ENCODE peak calls at places on chromosomes 2 and 18, in nine cellular contexts. One of them, this sample, is unnamed. For H3K27me3, the result is how much of the 10 kb centered on the place peaks cover.

GRCh38 chr2:43009448-43009847 is 217.0 kb downstream of the ZFP36L2 start:
- DNase-seq in stomach: no peak
- DNase-seq in colonic mucosa: no peak
- DNase-seq in heart left ventricle: no peak
- DNase-seq in tibial artery: no peak
- DNase-seq in naive thymus-derived CD4-positive, alpha-beta T cell: no peak
- DNase-seq in HL-60: no peak
- DNase-seq in right atrium auricular region: no peak
- DNase-seq in SJSA1: no peak
- DNase-seq in this sample: no peak

GRCh38 chr18:55048892-55049291 is 89.6 kb upstream of the CCDC68 start:
- DNase-seq in stomach: no peak
- DNase-seq in colonic mucosa: no peak
- DNase-seq in heart left ventricle: no peak
- DNase-seq in tibial artery: no peak
- DNase-seq in naive thymus-derived CD4-positive, alpha-beta T cell: no peak
- DNase-seq in HL-60: no peak
- DNase-seq in right atrium auricular region: no peak
- DNase-seq in SJSA1: no peak
- DNase-seq in this sample: no peak

GRCh38 chr2:96977631-96978195 is 8.7 kb downstream of the FAM178B start:
- DNase-seq in stomach: no peak
- DNase-seq in colonic mucosa: no peak
- DNase-seq in heart left ventricle: no peak
- DNase-seq in tibial artery: no peak
- DNase-seq in naive thymus-derived CD4-positive, alpha-beta T cell: no peak
- DNase-seq in HL-60: no peak
- DNase-seq in right atrium auricular region: no peak
- DNase-seq in SJSA1: no peak
- DNase-seq in this sample: peak

GRCh38 chr2:239222346-239223028 is 178.3 kb downstream of the HDAC4 start:
- DNase-seq in stomach: peak
- DNase-seq in colonic mucosa: no peak
- DNase-seq in heart left ventricle: no peak
- DNase-seq in tibial artery: peak
- DNase-seq in naive thymus-derived CD4-positive, alpha-beta T cell: no peak
- DNase-seq in HL-60: peak
- DNase-seq in right atrium auricular region: no peak
- DNase-seq in SJSA1: no peak
- DNase-seq in this sample: no peak

GRCh38 chr2:27622921-27623384 is 5.9 kb downstream of the CCDC121 start:
- DNase-seq in stomach: no peak
- DNase-seq in colonic mucosa: no peak
- DNase-seq in heart left ventricle: no peak
- DNase-seq in tibial artery: no peak
- DNase-seq in naive thymus-derived CD4-positive, alpha-beta T cell: no peak
- DNase-seq in HL-60: no peak
- DNase-seq in right atrium auricular region: no peak
- DNase-seq in SJSA1: peak
- DNase-seq in this sample: no peak

GRCh38 chr2:239811001-239811798 is 213.9 kb downstream of the NDUFA10 start:
- DNase-seq in stomach: peak
- DNase-seq in colonic mucosa: no peak
- DNase-seq in heart left ventricle: peak
- DNase-seq in tibial artery: peak
- DNase-seq in naive thymus-derived CD4-positive, alpha-beta T cell: no peak
- DNase-seq in HL-60: no peak
- DNase-seq in right atrium auricular region: no peak
- DNase-seq in SJSA1: peak
- DNase-seq in this sample: no peak

GRCh38 chr2:106143495-106144215 is 50.4 kb downstream of the UXS1 start:
- DNase-seq in stomach: no peak
- DNase-seq in colonic mucosa: no peak
- DNase-seq in heart left ventricle: no peak
- DNase-seq in tibial artery: no peak
- DNase-seq in naive thymus-derived CD4-positive, alpha-beta T cell: no peak
- DNase-seq in HL-60: no peak
- DNase-seq in right atrium auricular region: no peak
- DNase-seq in SJSA1: no peak
- DNase-seq in this sample: no peak

GRCh38 chr18:13437034-13437433 is 218.5 kb downstream of the LDLRAD4 start:
- DNase-seq in stomach: no peak
- DNase-seq in colonic mucosa: no peak
- DNase-seq in heart left ventricle: no peak
- DNase-seq in tibial artery: peak
- DNase-seq in naive thymus-derived CD4-positive, alpha-beta T cell: no peak
- DNase-seq in HL-60: peak
- DNase-seq in right atrium auricular region: no peak
- DNase-seq in SJSA1: peak
- DNase-seq in this sample: no peak

GRCh38 chr2:121663458-121663857 is 14.2 kb upstream of the CLASP1 start:
- DNase-seq in stomach: no peak
- DNase-seq in colonic mucosa: no peak
- DNase-seq in heart left ventricle: no peak
- DNase-seq in tibial artery: no peak
- DNase-seq in naive thymus-derived CD4-positive, alpha-beta T cell: no peak
- DNase-seq in HL-60: no peak
- DNase-seq in right atrium auricular region: no peak
- DNase-seq in SJSA1: no peak
- DNase-seq in this sample: no peak

GRCh38 chr2:23273786-23274185 is 111.2 kb upstream of the KLHL29 start:
- DNase-seq in stomach: no peak
- DNase-seq in colonic mucosa: no peak
- DNase-seq in heart left ventricle: no peak
- DNase-seq in tibial artery: no peak
- DNase-seq in naive thymus-derived CD4-positive, alpha-beta T cell: no peak
- DNase-seq in HL-60: no peak
- DNase-seq in right atrium auricular region: no peak
- DNase-seq in SJSA1: no peak
- DNase-seq in this sample: no peak

GRCh38 chr2:223976635-223977226 is 19.5 kb downstream of the MRPL44 start:
- DNase-seq in stomach: no peak
- DNase-seq in colonic mucosa: no peak
- DNase-seq in heart left ventricle: no peak
- DNase-seq in tibial artery: no peak
- DNase-seq in naive thymus-derived CD4-positive, alpha-beta T cell: no peak
- DNase-seq in HL-60: no peak
- DNase-seq in right atrium auricular region: no peak
- DNase-seq in SJSA1: no peak
- DNase-seq in this sample: no peak

GRCh38 chr2:207408086-207408794 is 121.5 kb upstream of the CREB1 start:
- DNase-seq in stomach: peak
- DNase-seq in colonic mucosa: no peak
- DNase-seq in heart left ventricle: no peak
- DNase-seq in tibial artery: no peak
- DNase-seq in naive thymus-derived CD4-positive, alpha-beta T cell: no peak
- DNase-seq in HL-60: no peak
- DNase-seq in right atrium auricular region: no peak
- DNase-seq in SJSA1: no peak
- DNase-seq in this sample: no peak

GRCh38 chr2:38997784-38998183 is 108.1 kb downstream of the ARHGEF33 start:
- DNase-seq in stomach: no peak
- DNase-seq in colonic mucosa: no peak
- DNase-seq in heart left ventricle: no peak
- DNase-seq in tibial artery: no peak
- DNase-seq in naive thymus-derived CD4-positive, alpha-beta T cell: no peak
- DNase-seq in HL-60: no peak
- DNase-seq in right atrium auricular region: no peak
- DNase-seq in SJSA1: peak
- DNase-seq in this sample: no peak

GRCh38 chr2:16168506-16169264 is 228.3 kb downstream of the MYCN start:
- DNase-seq in stomach: no peak
- DNase-seq in colonic mucosa: no peak
- DNase-seq in heart left ventricle: no peak
- DNase-seq in tibial artery: no peak
- DNase-seq in naive thymus-derived CD4-positive, alpha-beta T cell: no peak
- DNase-seq in HL-60: no peak
- DNase-seq in right atrium auricular region: peak
- DNase-seq in SJSA1: peak
- DNase-seq in this sample: no peak

GRCh38 chr18:51153659-51154371 is 43.7 kb downstream of the MEX3C start:
- DNase-seq in stomach: no peak
- DNase-seq in colonic mucosa: no peak
- DNase-seq in heart left ventricle: no peak
- DNase-seq in tibial artery: no peak
- DNase-seq in naive thymus-derived CD4-positive, alpha-beta T cell: peak
- DNase-seq in HL-60: peak
- DNase-seq in right atrium auricular region: no peak
- DNase-seq in SJSA1: no peak
- DNase-seq in this sample: peak

GRCh38 chr2:229818230-229818629 is 103.6 kb downstream of the TRIP12 start:
- DNase-seq in stomach: no peak
- DNase-seq in colonic mucosa: no peak
- DNase-seq in heart left ventricle: no peak
- DNase-seq in tibial artery: no peak
- DNase-seq in naive thymus-derived CD4-positive, alpha-beta T cell: no peak
- DNase-seq in HL-60: no peak
- DNase-seq in right atrium auricular region: no peak
- DNase-seq in SJSA1: no peak
- DNase-seq in this sample: no peak

GRCh38 chr2:70886541-70886987 is 49.1 kb upstream of the ATP6V1B1 start:
- DNase-seq in stomach: peak
- DNase-seq in colonic mucosa: no peak
- DNase-seq in heart left ventricle: no peak
- DNase-seq in tibial artery: no peak
- DNase-seq in naive thymus-derived CD4-positive, alpha-beta T cell: no peak
- DNase-seq in HL-60: no peak
- DNase-seq in right atrium auricular region: peak
- DNase-seq in SJSA1: no peak
- DNase-seq in this sample: no peak
- H3K27me3 ChIP-seq in stomach: half or more
- H3K27me3 ChIP-seq in colonic mucosa: half or more
- H3K27me3 ChIP-seq in heart left ventricle: half or more
- H3K27me3 ChIP-seq in tibial artery: under half
- H3K27me3 ChIP-seq in naive thymus-derived CD4-positive, alpha-beta T cell: under half
- H3K27me3 ChIP-seq in HL-60: half or more
- H3K27me3 ChIP-seq in right atrium auricular region: half or more
- H3K27me3 ChIP-seq in SJSA1: under half
- H3K27me3 ChIP-seq in this sample: half or more

DNA sequence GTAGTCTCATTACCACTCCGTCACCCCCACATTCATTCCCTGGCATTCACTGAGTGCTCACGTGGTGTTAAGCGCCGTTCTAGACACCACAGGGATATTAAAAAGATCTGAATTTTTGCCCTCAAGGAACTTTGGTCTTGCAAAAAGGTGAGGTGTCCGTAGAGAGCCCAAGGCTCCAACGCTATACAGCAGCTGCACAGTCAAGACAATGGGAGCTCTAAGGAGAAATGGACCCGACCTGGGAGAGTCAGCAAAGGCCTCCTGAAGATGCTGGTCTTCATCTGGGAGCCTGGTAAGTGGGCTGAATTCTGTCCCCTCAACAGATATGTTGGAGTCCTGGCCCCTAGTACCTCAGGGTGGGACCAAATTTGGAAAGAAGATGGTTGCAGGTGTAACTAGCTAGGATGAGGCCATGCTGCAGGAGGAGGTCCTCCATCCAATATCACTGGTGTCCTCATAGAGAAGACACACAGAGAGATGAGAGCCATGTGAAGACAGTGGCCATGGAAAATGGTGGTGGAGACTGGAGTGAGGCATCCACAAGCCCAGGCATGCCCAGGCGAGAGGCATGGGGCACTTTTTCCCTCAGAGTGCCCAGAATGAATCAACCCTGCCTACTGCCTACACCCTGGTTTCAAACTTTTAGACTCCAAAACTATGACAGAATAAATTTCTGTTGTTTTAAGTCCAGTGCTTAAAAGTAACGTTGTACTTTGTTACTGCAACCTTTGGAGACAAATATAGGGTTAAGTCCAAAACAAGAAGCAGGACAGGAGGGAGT is 247.3 kb downstream of the TTC32 start:
- DNase-seq in stomach: no peak
- DNase-seq in colonic mucosa: no peak
- DNase-seq in heart left ventricle: no peak
- DNase-seq in tibial artery: no peak
- DNase-seq in naive thymus-derived CD4-positive, alpha-beta T cell: no peak
- DNase-seq in HL-60: no peak
- DNase-seq in right atrium auricular region: no peak
- DNase-seq in SJSA1: no peak
- DNase-seq in this sample: no peak
- H3K27ac ChIP-seq in stomach: no peak
- H3K27ac ChIP-seq in colonic mucosa: no peak
- H3K27ac ChIP-seq in heart left ventricle: no peak
- H3K27ac ChIP-seq in tibial artery: no peak
- H3K27ac ChIP-seq in naive thymus-derived CD4-positive, alpha-beta T cell: no peak
- H3K27ac ChIP-seq in HL-60: no peak
- H3K27ac ChIP-seq in right atrium auricular region: no peak
- H3K27ac ChIP-seq in SJSA1: no peak
- H3K27ac ChIP-seq in this sample: no peak

DNA sequence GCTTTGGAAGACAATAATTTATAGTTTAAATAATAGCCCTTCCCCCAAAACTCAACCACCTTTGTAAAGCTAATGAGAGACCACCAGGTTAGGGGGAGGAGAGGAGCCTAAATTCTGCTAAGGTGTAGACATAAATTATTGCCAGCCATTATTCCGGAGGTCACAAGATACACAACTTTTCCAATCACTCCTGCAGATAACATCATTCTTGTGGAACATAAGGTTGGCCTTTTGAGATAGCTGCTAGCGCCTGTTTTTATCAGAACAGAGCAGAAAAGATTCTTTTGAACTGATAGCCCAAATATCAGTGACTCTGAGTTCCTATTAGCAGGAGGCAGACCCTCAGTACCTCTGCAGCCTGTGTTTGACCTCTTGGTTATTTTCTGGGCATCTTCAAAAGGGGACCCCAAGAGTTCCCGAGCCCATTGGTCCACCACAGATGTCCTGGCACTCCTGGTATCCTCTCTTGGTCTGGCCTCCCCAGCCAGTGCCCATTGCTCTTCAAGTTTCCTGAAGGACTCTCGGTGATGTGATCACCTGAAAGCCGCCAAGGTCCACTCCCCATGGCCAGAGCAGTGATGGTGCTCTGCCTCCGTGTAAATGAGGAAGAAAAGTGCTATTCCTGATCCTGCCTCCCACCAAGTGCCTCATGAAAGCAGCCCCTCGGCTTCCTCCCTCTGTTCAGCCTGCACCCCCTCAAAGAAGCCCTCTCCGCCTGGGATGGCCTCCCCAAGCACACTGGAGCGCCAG is 38.5 kb upstream of the LAPTM4A start:
- DNase-seq in stomach: no peak
- DNase-seq in colonic mucosa: no peak
- DNase-seq in heart left ventricle: no peak
- DNase-seq in tibial artery: no peak
- DNase-seq in naive thymus-derived CD4-positive, alpha-beta T cell: no peak
- DNase-seq in HL-60: no peak
- DNase-seq in right atrium auricular region: no peak
- DNase-seq in SJSA1: no peak
- DNase-seq in this sample: no peak
- H3K4me3 ChIP-seq in stomach: no peak
- H3K4me3 ChIP-seq in colonic mucosa: no peak
- H3K4me3 ChIP-seq in heart left ventricle: no peak
- H3K4me3 ChIP-seq in tibial artery: no peak
- H3K4me3 ChIP-seq in naive thymus-derived CD4-positive, alpha-beta T cell: no peak
- H3K4me3 ChIP-seq in HL-60: no peak
- H3K4me3 ChIP-seq in right atrium auricular region: no peak
- H3K4me3 ChIP-seq in SJSA1: no peak
- H3K4me3 ChIP-seq in this sample: no peak

DNA sequence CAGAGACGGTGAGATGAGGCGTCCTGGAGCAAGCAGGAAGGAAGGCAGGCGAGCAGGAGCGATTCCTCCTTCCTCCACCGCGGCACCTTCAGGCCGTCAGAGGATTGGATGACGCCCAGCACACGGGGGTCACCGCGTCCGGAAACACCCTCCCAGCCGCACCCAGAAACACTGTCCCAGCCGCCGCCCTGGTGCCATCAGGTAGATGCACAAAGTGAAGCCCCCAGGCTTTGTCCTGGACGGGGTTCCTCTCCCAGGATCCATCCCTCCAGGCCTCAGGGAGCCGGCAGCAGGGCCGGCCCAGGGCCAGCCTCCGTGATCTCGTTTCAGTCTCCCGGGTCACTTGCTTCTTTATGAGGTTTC is 31.5 kb downstream of the RTP5 start:
- DNase-seq in stomach: peak
- DNase-seq in colonic mucosa: no peak
- DNase-seq in heart left ventricle: peak
- DNase-seq in tibial artery: no peak
- DNase-seq in naive thymus-derived CD4-positive, alpha-beta T cell: no peak
- DNase-seq in HL-60: no peak
- DNase-seq in right atrium auricular region: no peak
- DNase-seq in SJSA1: peak
- DNase-seq in this sample: no peak
- H3K27me3 ChIP-seq in stomach: under half
- H3K27me3 ChIP-seq in colonic mucosa: under half
- H3K27me3 ChIP-seq in heart left ventricle: under half
- H3K27me3 ChIP-seq in tibial artery: under half
- H3K27me3 ChIP-seq in naive thymus-derived CD4-positive, alpha-beta T cell: under half
- H3K27me3 ChIP-seq in HL-60: under half
- H3K27me3 ChIP-seq in right atrium auricular region: under half
- H3K27me3 ChIP-seq in SJSA1: under half
- H3K27me3 ChIP-seq in this sample: under half